ENCODE peak calls at places on chromosomes 5 and 9, in five cellular contexts. N is RWPE1; Z is tibial nerve; V is NCI-H1092; X is activated T-cell treated with anti-CD3 and anti-CD28 coated beads, Interleukin-2, amount 50 U/mL, for 72 hours. M is an unnamed sample.

GRCh38 chr5:124748687-124749594 is 2.5 kb upstream of the ZNF608 start:
- DNase-seq in N (peak; percentile 97), Z (peak; percentile 67), V (peak; percentile 86), X (peak; percentile 26), M (peak; percentile 63)

GRCh38 chr9:34545497-34545896 is 22.7 kb upstream of the ENHO start:
- DNase-seq in N (no peak), Z (no peak), V (no peak), X (no peak), M (no peak)

GRCh38 chr9:133323211-133323610 is 12.8 kb downstream of the SURF6 start:
- DNase-seq in N (no peak), Z (no peak), V (no peak), X (no peak), M (no peak)

GRCh38 chr5:74546796-74547195 is 93.7 kb downstream of the ENC1 start:
- DNase-seq in N (peak; percentile 38), Z (no peak), V (no peak), X (no peak), M (no peak)

GRCh38 chr9:95266649-95267048 is 50.9 kb downstream of the FANCC start:
- DNase-seq in N (no peak), Z (no peak), V (no peak), X (no peak), M (no peak)

GRCh38 chr9:93473411-93473810 is 20.0 kb upstream of the FAM120AOS start:
- DNase-seq in N (peak; percentile 47), Z (no peak), V (no peak), X (no peak), M (no peak)

GRCh38 chr5:112697301-112697700 is 40.4 kb upstream of the APC start:
- DNase-seq in N (no peak), Z (no peak), V (no peak), X (no peak), M (no peak)

GRCh38 chr5:100779669-100780375 is 123.3 kb downstream of the ST8SIA4 start:
- DNase-seq in N (no peak), Z (peak; percentile 71), V (no peak), X (no peak), M (no peak)

GRCh38 chr5:98726258-98726657 is 47.2 kb upstream of the RGMB start:
- DNase-seq in N (no peak), Z (no peak), V (no peak), X (no peak), M (no peak)

GRCh38 chr9:21579209-21579608 is 97.1 kb upstream of the IFNE start:
- DNase-seq in N (no peak), Z (no peak), V (no peak), X (peak; percentile 34), M (no peak)

GRCh38 chr9:19431361-19432171 is 22.8 kb downstream of the ACER2 start:
- DNase-seq in N (no peak), Z (peak; percentile 65), V (no peak), X (no peak), M (no peak)

GRCh38 chr5:173643964-173644363 is 27.5 kb upstream of the BOD1 start:
- DNase-seq in N (no peak), Z (no peak), V (peak; percentile 75), X (no peak), M (no peak)